ENCODE peak calls at places on chromosome 2, in eight cellular contexts. L, K, U, E, J, H, P and A are unnamed samples.

GRCh38 chr2:10933700-10934225 is 22.0 kb downstream of the KCNF1 start:
- DNase-seq in K (no peak), L (no peak), P (no peak), U (no peak), E (no peak), J (no peak), H (no peak), A (no peak)

GRCh38 chr2:239286901-239287300 is 113.9 kb downstream of the HDAC4 start:
- DNase-seq in E (no peak), K (no peak), P (no peak), L (no peak), U (no peak), J (no peak), H (no peak), A (no peak)

GRCh38 chr2:72092099-72092498 is 55.6 kb downstream of the CYP26B1 start:
- DNase-seq in U (no peak), K (no peak), E (no peak), J (no peak), H (no peak), L (no peak), P (no peak), A (no peak)

GRCh38 chr2:60503923-60504514 is 49.4 kb downstream of the BCL11A start:
- DNase-seq in H (no peak), E (no peak), K (no peak), J (no peak), P (no peak), L (no peak), U (no peak), A (no peak)

GRCh38 chr2:134200024-134200423 is 53.8 kb upstream of the MGAT5 start:
- DNase-seq in J (no peak), K (no peak), H (no peak), P (no peak), L (no peak), E (no peak), U (no peak), A (no peak)

GRCh38 chr2:112065966-112066365 is 10.9 kb downstream of the TMEM87B start:
- DNase-seq in L (peak), H (no peak), K (no peak), U (no peak), P (no peak), J (no peak), E (no peak), A (no peak)

GRCh38 chr2:175363719-175364118 is 182.2 kb upstream of the ATP5MC3 start:
- DNase-seq in J (no peak), K (no peak), U (no peak), H (no peak), L (no peak), E (no peak), P (no peak), A (no peak)

GRCh38 chr2:129877795-129878775 is 101.4 kb upstream of the RAB6C start:
- DNase-seq in H (no peak), K (peak), E (no peak), P (no peak), J (no peak), L (peak), U (no peak), A (no peak)

GRCh38 chr2:136284226-136285119 is 166.5 kb upstream of the CXCR4 start:
- DNase-seq in P (no peak), K (no peak), U (no peak), L (no peak), J (no peak), H (peak), E (no peak), A (no peak)

GRCh38 chr2:15206419-15206818 is 354.7 kb downstream of the NBAS start:
- DNase-seq in L (no peak), K (no peak), P (no peak), H (no peak), J (no peak), E (no peak), U (no peak), A (no peak)
- TF ChIP-seq RAD21 in L (no peak), K (no peak), P (no peak), H (no peak), J (no peak), E (no peak), U (no peak), A (no peak)

GRCh38 chr2:201779996-201780673 is 598 bp downstream of the ALS2 start:
- DNase-seq in H (no peak), P (no peak), L (no peak), E (no peak), K (peak), J (peak), U (no peak), A (no peak)
- TF ChIP-seq RAD21 in H (no peak), P (no peak), L (no peak), E (no peak), K (no peak), J (no peak), U (no peak), A (no peak)

GRCh38 chr2:34244195-34244594 is 645.1 kb upstream of the FAM98A start:
- DNase-seq in E (no peak), J (no peak), L (no peak), K (no peak), H (no peak), P (no peak), U (no peak), A (no peak)

GRCh38 chr2:34242741-34243123 is 643.6 kb upstream of the FAM98A start:
- DNase-seq in H (no peak), P (no peak), L (no peak), K (no peak), J (no peak), U (no peak), E (no peak), A (no peak)

GRCh38 chr2:34241905-34242740 is 643.0 kb upstream of the FAM98A start:
- DNase-seq in H (no peak), U (no peak), K (no peak), E (no peak), L (no peak), J (no peak), P (no peak), A (no peak)
- TF ChIP-seq RAD21 in H (no peak), U (no peak), K (no peak), E (no peak), L (no peak), J (no peak), P (no peak), A (no peak)

GRCh38 chr2:109174214-109174613 is 45.2 kb downstream of the SH3RF3 start:
- DNase-seq in K (no peak), U (no peak), E (no peak), H (no peak), L (no peak), J (no peak), P (no peak), A (no peak)
- TF ChIP-seq RAD21 in K (no peak), U (no peak), E (no peak), H (no peak), L (no peak), J (no peak), P (no peak), A (no peak)

DNA sequence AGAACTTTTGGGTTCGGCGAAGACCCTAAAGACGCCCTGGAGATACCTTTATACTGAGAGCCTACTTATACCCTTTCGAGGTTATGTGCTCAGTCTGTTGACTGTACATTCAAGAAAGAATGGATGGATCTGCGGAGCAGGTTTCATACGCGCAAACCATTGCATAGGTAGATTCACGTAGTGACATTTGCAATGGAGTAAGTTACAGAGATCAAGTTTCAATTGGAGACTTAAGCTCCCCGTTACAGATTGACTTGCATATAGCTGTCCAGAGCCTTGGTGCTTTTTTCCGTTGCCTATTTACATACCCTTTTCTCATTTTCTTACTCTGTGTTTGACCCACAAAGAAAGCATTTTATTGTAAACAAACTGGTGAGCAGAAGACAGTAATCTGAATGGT is 923 bp downstream of the PSMD1 start:
- DNase-seq in K (no peak), H (no peak), L (peak), U (no peak), E (no peak), P (no peak), J (no peak), A (no peak)
- TF ChIP-seq RAD21 in K (no peak), H (no peak), L (no peak), U (no peak), E (no peak), P (no peak), J (no peak), A (no peak)

DNA sequence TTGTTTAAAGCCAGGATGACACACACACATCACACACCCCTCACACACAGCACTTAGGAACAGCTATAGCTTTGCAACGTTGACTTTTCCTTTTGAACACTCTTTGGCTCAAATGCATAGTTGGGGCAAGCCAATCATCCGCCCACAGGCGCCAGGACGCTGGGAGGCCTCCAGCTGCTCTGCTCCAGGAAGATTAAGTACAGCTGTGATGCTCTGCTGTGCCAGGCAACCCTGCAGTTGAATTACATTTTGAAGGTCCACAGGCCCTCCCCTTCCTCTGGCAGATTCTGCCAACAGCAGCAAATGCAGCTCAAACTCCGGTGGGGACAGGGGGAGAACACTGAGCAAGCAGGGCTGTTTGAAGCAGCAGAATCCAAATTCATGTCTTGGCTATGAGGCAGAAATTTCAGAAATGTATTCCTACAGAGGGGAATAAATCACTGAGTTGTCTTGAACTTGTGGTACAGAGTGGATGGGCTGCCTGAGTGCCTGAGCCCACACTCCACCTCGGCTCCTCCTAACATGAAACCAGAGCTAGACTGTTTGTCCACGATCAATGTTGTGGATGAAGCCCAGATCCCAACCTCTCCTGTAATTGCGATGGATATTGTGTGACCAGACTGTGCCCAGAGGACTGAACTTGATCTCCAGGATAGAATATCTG is 86.5 kb upstream of the PPP1CB start:
- DNase-seq in U (no peak), P (peak), H (no peak), J (no peak), E (no peak), L (peak), K (no peak), A (no peak)
- TF ChIP-seq RAD21 in U (no peak), P (peak), H (no peak), J (no peak), E (no peak), L (peak), K (no peak), A (no peak)

DNA sequence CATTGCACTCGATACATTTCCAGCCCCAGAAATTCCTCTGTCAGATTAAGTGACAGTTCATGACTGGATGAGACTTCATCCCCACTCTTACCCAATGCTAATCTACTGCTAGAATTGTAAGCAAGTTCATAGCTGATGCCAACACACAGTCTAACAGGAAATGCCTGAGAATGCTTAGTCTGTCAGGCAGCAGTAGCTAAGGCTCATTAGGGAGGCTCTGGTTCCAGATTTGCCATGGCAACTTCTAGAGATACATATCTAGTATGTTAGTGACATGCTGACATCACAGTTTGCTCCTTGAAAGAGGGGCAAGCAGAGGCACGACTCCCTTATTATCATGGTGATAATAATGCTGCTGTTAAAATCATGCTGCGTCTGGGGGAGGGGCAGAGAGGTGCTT is 198.4 kb downstream of the RBM43 start:
- DNase-seq in J (no peak), K (no peak), P (peak), U (no peak), H (no peak), E (no peak), L (peak), A (no peak)
- TF ChIP-seq RAD21 in J (no peak), K (no peak), P (peak), U (no peak), H (no peak), E (no peak), L (no peak), A (no peak)

GRCh38 chr2:73239776-73240175 is 5.7 kb downstream of the CCT7 start:
- DNase-seq in K (no peak), J (no peak), L (peak), P (no peak), H (no peak), E (no peak), U (no peak), A (no peak)
- TF ChIP-seq RAD21 in K (no peak), J (no peak), L (no peak), P (no peak), H (no peak), E (no peak), U (no peak), A (no peak)

DNA sequence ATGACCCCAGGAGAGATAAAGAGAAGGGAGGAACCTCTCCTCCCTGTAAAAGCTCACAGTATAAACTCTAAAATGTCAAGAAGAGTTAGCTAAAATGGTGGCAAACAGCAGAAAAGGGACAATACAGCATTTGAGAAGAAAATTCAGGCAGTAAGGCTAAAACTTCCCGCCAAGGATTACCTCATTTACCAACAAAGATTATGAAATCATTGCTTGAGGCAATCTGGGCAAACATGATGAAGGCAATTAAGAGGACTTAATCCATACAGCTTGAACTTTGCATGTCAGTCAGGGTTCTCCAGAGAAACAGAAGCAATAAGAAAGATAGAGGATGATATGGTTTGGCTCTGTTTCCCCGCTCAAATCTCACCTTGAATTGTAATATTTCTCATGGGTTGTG is 81.4 kb downstream of the CMPK2 start:
- DNase-seq in H (no peak), U (no peak), P (no peak), E (no peak), K (no peak), J (no peak), L (no peak), A (no peak)
- TF ChIP-seq RAD21 in H (no peak), U (no peak), P (no peak), E (no peak), K (no peak), J (no peak), L (no peak), A (no peak)